ENCODE peak calls at places on chromosomes 1 and 21, in nine cellular contexts. One of them, this sample, is unnamed.

GRCh38 chr1:164510435-164510834 is 48.5 kb upstream of the PBX1 start:
- DNase-seq in left kidney: no peak
- DNase-seq in progenitor cell of endocrine pancreas: no peak
- DNase-seq in CD8-positive, alpha-beta memory T cell: no peak
- DNase-seq in hepatocyte: no peak
- DNase-seq in stimulated activated CD4-positive, alpha-beta T cell treated with anti-CD3 and anti-CD28 coated beads, Interleukin-12 subunit alpha, Interleukin-12 subunit beta, amount 100 ng/mL, for 48 hours: no peak
- DNase-seq in H9: no peak
- DNase-seq in tibial nerve: no peak
- DNase-seq in T follicular helper cell: no peak
- DNase-seq in this sample: no peak

GRCh38 chr21:25916226-25916625 is 181.5 kb downstream of the GABPA start:
- DNase-seq in CD8-positive, alpha-beta memory T cell: no peak
- DNase-seq in left kidney: no peak
- DNase-seq in progenitor cell of endocrine pancreas: no peak
- DNase-seq in H9: no peak
- DNase-seq in hepatocyte: no peak
- DNase-seq in T follicular helper cell: no peak
- DNase-seq in tibial nerve: no peak
- DNase-seq in stimulated activated CD4-positive, alpha-beta T cell treated with anti-CD3 and anti-CD28 coated beads, Interleukin-12 subunit alpha, Interleukin-12 subunit beta, amount 100 ng/mL, for 48 hours: no peak
- DNase-seq in this sample: no peak

GRCh38 chr21:18759267-18759666 is 355.7 kb upstream of the TMPRSS15 start:
- DNase-seq in T follicular helper cell: no peak
- DNase-seq in stimulated activated CD4-positive, alpha-beta T cell treated with anti-CD3 and anti-CD28 coated beads, Interleukin-12 subunit alpha, Interleukin-12 subunit beta, amount 100 ng/mL, for 48 hours: no peak
- DNase-seq in hepatocyte: no peak
- DNase-seq in CD8-positive, alpha-beta memory T cell: no peak
- DNase-seq in tibial nerve: no peak
- DNase-seq in progenitor cell of endocrine pancreas: no peak
- DNase-seq in H9: no peak
- DNase-seq in left kidney: no peak
- DNase-seq in this sample: no peak

GRCh38 chr1:198829948-198830347 is 191.1 kb downstream of the PTPRC start:
- DNase-seq in stimulated activated CD4-positive, alpha-beta T cell treated with anti-CD3 and anti-CD28 coated beads, Interleukin-12 subunit alpha, Interleukin-12 subunit beta, amount 100 ng/mL, for 48 hours: no peak
- DNase-seq in hepatocyte: no peak
- DNase-seq in left kidney: peak; percentile 26
- DNase-seq in T follicular helper cell: no peak
- DNase-seq in CD8-positive, alpha-beta memory T cell: no peak
- DNase-seq in H9: peak; percentile 49
- DNase-seq in tibial nerve: no peak
- DNase-seq in progenitor cell of endocrine pancreas: no peak
- DNase-seq in this sample: no peak

GRCh38 chr1:9271268-9271667 is 21.4 kb upstream of the SPSB1 start:
- DNase-seq in stimulated activated CD4-positive, alpha-beta T cell treated with anti-CD3 and anti-CD28 coated beads, Interleukin-12 subunit alpha, Interleukin-12 subunit beta, amount 100 ng/mL, for 48 hours: no peak
- DNase-seq in progenitor cell of endocrine pancreas: no peak
- DNase-seq in H9: no peak
- DNase-seq in T follicular helper cell: no peak
- DNase-seq in hepatocyte: no peak
- DNase-seq in left kidney: peak; percentile 79
- DNase-seq in tibial nerve: no peak
- DNase-seq in CD8-positive, alpha-beta memory T cell: no peak
- DNase-seq in this sample: no peak

GRCh38 chr1:207058252-207058651 is 5.2 kb downstream of the PFKFB2 start:
- DNase-seq in progenitor cell of endocrine pancreas: no peak
- DNase-seq in CD8-positive, alpha-beta memory T cell: no peak
- DNase-seq in hepatocyte: no peak
- DNase-seq in tibial nerve: no peak
- DNase-seq in stimulated activated CD4-positive, alpha-beta T cell treated with anti-CD3 and anti-CD28 coated beads, Interleukin-12 subunit alpha, Interleukin-12 subunit beta, amount 100 ng/mL, for 48 hours: no peak
- DNase-seq in H9: no peak
- DNase-seq in left kidney: no peak
- DNase-seq in T follicular helper cell: no peak
- DNase-seq in this sample: no peak

GRCh38 chr1:188988589-188988988 is 1489.1 kb downstream of the BRINP3 start:
- DNase-seq in T follicular helper cell: no peak
- DNase-seq in H9: no peak
- DNase-seq in left kidney: no peak
- DNase-seq in tibial nerve: no peak
- DNase-seq in hepatocyte: no peak
- DNase-seq in CD8-positive, alpha-beta memory T cell: no peak
- DNase-seq in stimulated activated CD4-positive, alpha-beta T cell treated with anti-CD3 and anti-CD28 coated beads, Interleukin-12 subunit alpha, Interleukin-12 subunit beta, amount 100 ng/mL, for 48 hours: no peak
- DNase-seq in progenitor cell of endocrine pancreas: no peak
- DNase-seq in this sample: no peak

GRCh38 chr1:26083246-26083645 is 15.8 kb upstream of the TRIM63 start:
- DNase-seq in progenitor cell of endocrine pancreas: no peak
- DNase-seq in hepatocyte: peak; percentile 80
- DNase-seq in H9: no peak
- DNase-seq in CD8-positive, alpha-beta memory T cell: no peak
- DNase-seq in left kidney: no peak
- DNase-seq in tibial nerve: no peak
- DNase-seq in T follicular helper cell: no peak
- DNase-seq in stimulated activated CD4-positive, alpha-beta T cell treated with anti-CD3 and anti-CD28 coated beads, Interleukin-12 subunit alpha, Interleukin-12 subunit beta, amount 100 ng/mL, for 48 hours: no peak
- DNase-seq in this sample: no peak

GRCh38 chr21:16608209-16608830 is 878.5 kb downstream of the USP25 start:
- DNase-seq in hepatocyte: no peak
- DNase-seq in progenitor cell of endocrine pancreas: no peak
- DNase-seq in H9: no peak
- DNase-seq in T follicular helper cell: no peak
- DNase-seq in stimulated activated CD4-positive, alpha-beta T cell treated with anti-CD3 and anti-CD28 coated beads, Interleukin-12 subunit alpha, Interleukin-12 subunit beta, amount 100 ng/mL, for 48 hours: no peak
- DNase-seq in left kidney: no peak
- DNase-seq in tibial nerve: no peak
- DNase-seq in CD8-positive, alpha-beta memory T cell: no peak
- DNase-seq in this sample: no peak

GRCh38 chr21:46243325-46243724 is 14.8 kb upstream of the LSS start:
- DNase-seq in T follicular helper cell: no peak
- DNase-seq in hepatocyte: no peak
- DNase-seq in left kidney: no peak
- DNase-seq in progenitor cell of endocrine pancreas: no peak
- DNase-seq in CD8-positive, alpha-beta memory T cell: no peak
- DNase-seq in stimulated activated CD4-positive, alpha-beta T cell treated with anti-CD3 and anti-CD28 coated beads, Interleukin-12 subunit alpha, Interleukin-12 subunit beta, amount 100 ng/mL, for 48 hours: no peak
- DNase-seq in H9: no peak
- DNase-seq in tibial nerve: no peak
- DNase-seq in this sample: no peak

GRCh38 chr1:45543599-45544417 is 6.8 kb upstream of the AKR1A1 start:
- DNase-seq in tibial nerve: no peak
- DNase-seq in T follicular helper cell: peak; percentile 60
- DNase-seq in hepatocyte: peak; percentile 38
- DNase-seq in progenitor cell of endocrine pancreas: no peak
- DNase-seq in H9: no peak
- DNase-seq in CD8-positive, alpha-beta memory T cell: peak; percentile 64
- DNase-seq in left kidney: peak; percentile 76
- DNase-seq in stimulated activated CD4-positive, alpha-beta T cell treated with anti-CD3 and anti-CD28 coated beads, Interleukin-12 subunit alpha, Interleukin-12 subunit beta, amount 100 ng/mL, for 48 hours: peak; percentile 54
- DNase-seq in this sample: no peak

GRCh38 chr1:84096121-84096635 is 47.9 kb upstream of the PRKACB start:
- DNase-seq in left kidney: no peak
- DNase-seq in CD8-positive, alpha-beta memory T cell: no peak
- DNase-seq in T follicular helper cell: no peak
- DNase-seq in tibial nerve: no peak
- DNase-seq in progenitor cell of endocrine pancreas: no peak
- DNase-seq in stimulated activated CD4-positive, alpha-beta T cell treated with anti-CD3 and anti-CD28 coated beads, Interleukin-12 subunit alpha, Interleukin-12 subunit beta, amount 100 ng/mL, for 48 hours: no peak
- DNase-seq in H9: no peak
- DNase-seq in hepatocyte: no peak
- DNase-seq in this sample: no peak

GRCh38 chr1:201436461-201436860 is 14.9 kb upstream of the TNNI1 start:
- DNase-seq in progenitor cell of endocrine pancreas: no peak
- DNase-seq in tibial nerve: no peak
- DNase-seq in stimulated activated CD4-positive, alpha-beta T cell treated with anti-CD3 and anti-CD28 coated beads, Interleukin-12 subunit alpha, Interleukin-12 subunit beta, amount 100 ng/mL, for 48 hours: no peak
- DNase-seq in T follicular helper cell: no peak
- DNase-seq in CD8-positive, alpha-beta memory T cell: no peak
- DNase-seq in left kidney: peak; percentile 81
- DNase-seq in H9: peak; percentile 86
- DNase-seq in hepatocyte: peak; percentile 55
- DNase-seq in this sample: no peak

GRCh38 chr1:227945891-227946623 is 1.7 kb downstream of the WNT9A start:
- DNase-seq in H9: peak; percentile 54
- DNase-seq in T follicular helper cell: no peak
- DNase-seq in CD8-positive, alpha-beta memory T cell: no peak
- DNase-seq in stimulated activated CD4-positive, alpha-beta T cell treated with anti-CD3 and anti-CD28 coated beads, Interleukin-12 subunit alpha, Interleukin-12 subunit beta, amount 100 ng/mL, for 48 hours: no peak
- DNase-seq in hepatocyte: peak; percentile 85
- DNase-seq in left kidney: peak; percentile 76
- DNase-seq in tibial nerve: peak; percentile 69
- DNase-seq in progenitor cell of endocrine pancreas: peak; percentile 29
- DNase-seq in this sample: no peak

GRCh38 chr1:213014642-213015041 is 1.0 kb downstream of the ANGEL2 start:
- DNase-seq in T follicular helper cell: no peak
- DNase-seq in CD8-positive, alpha-beta memory T cell: no peak
- DNase-seq in progenitor cell of endocrine pancreas: no peak
- DNase-seq in H9: no peak
- DNase-seq in left kidney: peak; percentile 33
- DNase-seq in stimulated activated CD4-positive, alpha-beta T cell treated with anti-CD3 and anti-CD28 coated beads, Interleukin-12 subunit alpha, Interleukin-12 subunit beta, amount 100 ng/mL, for 48 hours: no peak
- DNase-seq in tibial nerve: no peak
- DNase-seq in hepatocyte: peak; percentile 15
- DNase-seq in this sample: peak; percentile 5

GRCh38 chr1:28195780-28196179 is 19.3 kb upstream of the PTAFR start:
- DNase-seq in left kidney: no peak
- DNase-seq in H9: no peak
- DNase-seq in tibial nerve: no peak
- DNase-seq in progenitor cell of endocrine pancreas: no peak
- DNase-seq in CD8-positive, alpha-beta memory T cell: no peak
- DNase-seq in stimulated activated CD4-positive, alpha-beta T cell treated with anti-CD3 and anti-CD28 coated beads, Interleukin-12 subunit alpha, Interleukin-12 subunit beta, amount 100 ng/mL, for 48 hours: no peak
- DNase-seq in hepatocyte: no peak
- DNase-seq in T follicular helper cell: no peak
- DNase-seq in this sample: no peak

GRCh38 chr1:23601104-23601967 is 42.0 kb upstream of the ID3 start:
- DNase-seq in CD8-positive, alpha-beta memory T cell: no peak
- DNase-seq in stimulated activated CD4-positive, alpha-beta T cell treated with anti-CD3 and anti-CD28 coated beads, Interleukin-12 subunit alpha, Interleukin-12 subunit beta, amount 100 ng/mL, for 48 hours: no peak
- DNase-seq in tibial nerve: no peak
- DNase-seq in hepatocyte: no peak
- DNase-seq in T follicular helper cell: peak; percentile 21
- DNase-seq in left kidney: no peak
- DNase-seq in progenitor cell of endocrine pancreas: no peak
- DNase-seq in H9: no peak
- DNase-seq in this sample: no peak

GRCh38 chr1:51170342-51170741 is 65.7 kb upstream of the RNF11 start:
- DNase-seq in hepatocyte: no peak
- DNase-seq in T follicular helper cell: no peak
- DNase-seq in CD8-positive, alpha-beta memory T cell: no peak
- DNase-seq in tibial nerve: no peak
- DNase-seq in left kidney: no peak
- DNase-seq in stimulated activated CD4-positive, alpha-beta T cell treated with anti-CD3 and anti-CD28 coated beads, Interleukin-12 subunit alpha, Interleukin-12 subunit beta, amount 100 ng/mL, for 48 hours: no peak
- DNase-seq in progenitor cell of endocrine pancreas: no peak
- DNase-seq in H9: no peak
- DNase-seq in this sample: no peak

GRCh38 chr1:115727706-115728249 is 40.7 kb downstream of the CASQ2 start:
- DNase-seq in H9: no peak
- DNase-seq in progenitor cell of endocrine pancreas: no peak
- DNase-seq in left kidney: peak; percentile 66
- DNase-seq in tibial nerve: peak; percentile 56
- DNase-seq in CD8-positive, alpha-beta memory T cell: no peak
- DNase-seq in T follicular helper cell: no peak
- DNase-seq in hepatocyte: peak; percentile 79
- DNase-seq in stimulated activated CD4-positive, alpha-beta T cell treated with anti-CD3 and anti-CD28 coated beads, Interleukin-12 subunit alpha, Interleukin-12 subunit beta, amount 100 ng/mL, for 48 hours: no peak
- DNase-seq in this sample: no peak

GRCh38 chr1:8482844-8483436 is 165.0 kb downstream of the SLC45A1 start:
- DNase-seq in H9: no peak
- DNase-seq in progenitor cell of endocrine pancreas: no peak
- DNase-seq in stimulated activated CD4-positive, alpha-beta T cell treated with anti-CD3 and anti-CD28 coated beads, Interleukin-12 subunit alpha, Interleukin-12 subunit beta, amount 100 ng/mL, for 48 hours: no peak
- DNase-seq in hepatocyte: no peak
- DNase-seq in tibial nerve: no peak
- DNase-seq in CD8-positive, alpha-beta memory T cell: no peak
- DNase-seq in left kidney: no peak
- DNase-seq in T follicular helper cell: no peak
- DNase-seq in this sample: no peak

GRCh38 chr21:46153259-46154154 is 1.9 kb downstream of the FTCD start:
- DNase-seq in H9: peak; percentile 80
- DNase-seq in progenitor cell of endocrine pancreas: peak; percentile 71
- DNase-seq in stimulated activated CD4-positive, alpha-beta T cell treated with anti-CD3 and anti-CD28 coated beads, Interleukin-12 subunit alpha, Interleukin-12 subunit beta, amount 100 ng/mL, for 48 hours: peak; percentile 17
- DNase-seq in left kidney: peak; percentile 84
- DNase-seq in hepatocyte: peak; percentile 82
- DNase-seq in T follicular helper cell: peak; percentile 20
- DNase-seq in tibial nerve: peak; percentile 14
- DNase-seq in CD8-positive, alpha-beta memory T cell: peak; percentile 27
- DNase-seq in this sample: peak; percentile 54

GRCh38 chr21:41247561-41247968 is 69.0 kb upstream of the FAM3B start:
- DNase-seq in tibial nerve: no peak
- DNase-seq in H9: no peak
- DNase-seq in T follicular helper cell: no peak
- DNase-seq in left kidney: no peak
- DNase-seq in hepatocyte: no peak
- DNase-seq in progenitor cell of endocrine pancreas: no peak
- DNase-seq in CD8-positive, alpha-beta memory T cell: no peak
- DNase-seq in stimulated activated CD4-positive, alpha-beta T cell treated with anti-CD3 and anti-CD28 coated beads, Interleukin-12 subunit alpha, Interleukin-12 subunit beta, amount 100 ng/mL, for 48 hours: no peak
- DNase-seq in this sample: no peak